ENCODE peak calls at places on chromosomes 12 and 14, in six cellular contexts. I is stimulated activated CD8-positive, alpha-beta memory T cell treated with anti-CD3 and anti-CD28 coated beads, Interleukin-4, amount 100 ng/mL, for 1 hour; V is GM23338; F is GM13976; P is stimulated activated naive CD4-positive, alpha-beta T cell; J is left ventricle myocardium inferior. R is an unnamed sample.

GRCh38 chr12:110689601-110690430 is 901 bp upstream of the HVCN1 start:
- DNase-seq in I (peak), F (peak), J (peak), V (peak), P (peak), R (no peak)

GRCh38 chr12:53402871-53403270 is 20.8 kb upstream of the AMHR2 start:
- DNase-seq in P (no peak), F (no peak), J (no peak), V (no peak), I (no peak), R (no peak)

GRCh38 chr12:3492868-3493224 is 1.8 kb downstream of the PRMT8 start:
- DNase-seq in F (no peak), I (no peak), J (no peak), P (no peak), V (no peak), R (no peak)

GRCh38 chr12:2154050-2154449 is 101.3 kb downstream of the CACNA1C start:
- DNase-seq in V (no peak), J (no peak), P (no peak), F (no peak), I (no peak), R (no peak)

GRCh38 chr12:85993746-85994145 is 119.7 kb downstream of the NTS start:
- DNase-seq in V (no peak), J (no peak), P (no peak), I (no peak), F (no peak), R (no peak)

GRCh38 chr14:68297871-68298468 is 478.4 kb downstream of the RAD51B start:
- DNase-seq in J (no peak), F (no peak), I (no peak), P (no peak), V (peak), R (no peak)

GRCh38 chr14:100443643-100444042 is 120.5 kb downstream of the SLC25A47 start:
- DNase-seq in F (no peak), J (no peak), I (no peak), V (no peak), P (no peak), R (no peak)

GRCh38 chr14:94136575-94137331 is 7.3 kb upstream of the IFI27L2 start:
- DNase-seq in I (peak), J (peak), P (peak), V (peak), F (peak), R (peak)

GRCh38 chr12:92927055-92927435 is 2.0 kb downstream of the EEA1 start:
- DNase-seq in P (peak), J (no peak), I (peak), V (peak), F (peak), R (no peak)

GRCh38 chr12:105775351-105775750 is 363.4 kb downstream of the NUAK1 start:
- DNase-seq in J (no peak), P (no peak), F (no peak), I (no peak), V (no peak), R (no peak)

GRCh38 chr14:68768316-68768715 is 24.6 kb downstream of the ZFP36L1 start:
- DNase-seq in F (no peak), P (no peak), J (no peak), V (no peak), I (no peak), R (no peak)

GRCh38 chr14:33335366-33335765 is 396.7 kb downstream of the NPAS3 start:
- DNase-seq in V (no peak), J (no peak), I (no peak), F (no peak), P (no peak), R (no peak)

GRCh38 chr12:95418142-95418541 is 55.8 kb upstream of the METAP2 start:
- DNase-seq in P (no peak), I (no peak), J (no peak), V (no peak), F (no peak), R (no peak)

R was measured in NCI-H2107.